ENCODE peak calls at places on chromosomes 11 and 22, in nine cellular contexts. S is suprapubic skin, C is AG09309, E is WTC11, V is foreskin fibroblast, B is astrocyte of the spinal cord, O is RWPE1, H is left ventricle myocardium inferior, M is choroid plexus epithelial cell. F is an unnamed sample.

GRCh38 chr22:36815558-36816337 is 1.1 kb downstream of the PVALB start:
- DNase-seq in S (no peak), C (no peak), E (no peak), V (no peak), B (no peak), O (no peak), H (no peak), M (no peak), F (no peak)

GRCh38 chr22:38503021-38503420 is 3.1 kb downstream of the DDX17 start:
- DNase-seq in S (no peak), C (no peak), E (no peak), V (no peak), B (no peak), O (no peak), H (no peak), M (no peak), F (no peak)

GRCh38 chr11:73323464-73323863 is 15.4 kb downstream of the ARHGEF17 start:
- DNase-seq in S (peak), C (no peak), E (peak), V (peak), B (peak), O (no peak), H (peak), M (peak), F (no peak)

GRCh38 chr11:22625448-22626287 is at the start of gene FANCF:
- DNase-seq in S (peak), C (peak), E (peak), V (peak), B (peak), O (peak), H (peak), M (peak), F (peak)

GRCh38 chr22:36658900-36659299 is 44.7 kb downstream of the CACNG2 start:
- DNase-seq in S (no peak), C (no peak), E (no peak), V (no peak), B (peak), O (no peak), H (no peak), M (no peak), F (no peak)

GRCh38 chr11:119615003-119615878 is 113.8 kb downstream of the NECTIN1 start:
- DNase-seq in S (no peak), C (peak), E (no peak), V (peak), B (peak), O (peak), H (no peak), M (peak), F (no peak)

GRCh38 chr22:27377901-27378300 is 423.7 kb downstream of the MN1 start:
- DNase-seq in S (no peak), C (no peak), E (no peak), V (no peak), B (no peak), O (no peak), H (no peak), M (peak), F (no peak)

GRCh38 chr11:14904745-14905103 is 12.7 kb upstream of the CYP2R1 start:
- DNase-seq in S (peak), C (no peak), E (peak), V (peak), B (peak), O (no peak), H (peak), M (peak), F (peak)

GRCh38 chr22:29704528-29705285 is 15.1 kb upstream of the CABP7 start:
- DNase-seq in S (no peak), C (no peak), E (no peak), V (peak), B (peak), O (no peak), H (no peak), M (peak), F (no peak)

GRCh38 chr11:115930886-115931537 is 426.8 kb upstream of the CADM1 start:
- DNase-seq in S (no peak), C (no peak), E (no peak), V (no peak), B (no peak), O (no peak), H (no peak), M (no peak), F (no peak)

GRCh38 chr11:77088236-77089003 is 14.2 kb upstream of the OMP start:
- DNase-seq in S (peak), C (no peak), E (no peak), V (no peak), B (no peak), O (no peak), H (peak), M (no peak), F (no peak)

GRCh38 chr11:12109591-12110196 is 696 bp upstream of the MICAL2 start:
- DNase-seq in S (no peak), C (no peak), E (no peak), V (no peak), B (no peak), O (no peak), H (no peak), M (no peak), F (no peak)

GRCh38 chr11:9219115-9219514 is 46.0 kb downstream of the DENND5A start:
- DNase-seq in S (no peak), C (peak), E (no peak), V (peak), B (no peak), O (no peak), H (no peak), M (peak), F (no peak)

GRCh38 chr11:96942855-96943254 is 553.0 kb downstream of the JRKL start:
- DNase-seq in S (no peak), C (no peak), E (peak), V (no peak), B (no peak), O (no peak), H (no peak), M (no peak), F (no peak)

GRCh38 chr11:92259861-92260260 is 35.2 kb downstream of the FAT3 start:
- DNase-seq in S (no peak), C (no peak), E (no peak), V (no peak), B (no peak), O (no peak), H (no peak), M (no peak), F (no peak)

GRCh38 chr11:31802609-31802989 is 8.5 kb downstream of the PAX6 start:
- DNase-seq in S (no peak), C (no peak), E (peak), V (no peak), B (no peak), O (no peak), H (no peak), M (no peak), F (no peak)

GRCh38 chr22:20653012-20653794 is 120.7 kb upstream of the SERPIND1 start:
- DNase-seq in S (peak), C (no peak), E (no peak), V (no peak), B (no peak), O (no peak), H (no peak), M (no peak), F (no peak)

GRCh38 chr11:120335596-120335927 is 651 bp upstream of the ARHGEF12 start:
- DNase-seq in S (no peak), C (no peak), E (peak), V (no peak), B (no peak), O (peak), H (no peak), M (peak), F (no peak)

GRCh38 chr11:16191852-16192240 is 164.5 kb downstream of the SOX6 start:
- DNase-seq in S (no peak), C (no peak), E (no peak), V (no peak), B (no peak), O (no peak), H (no peak), M (no peak), F (no peak)

GRCh38 chr22:38355275-38355674 is 38.0 kb upstream of the CSNK1E start:
- DNase-seq in S (no peak), C (no peak), E (no peak), V (no peak), B (no peak), O (no peak), H (no peak), M (no peak), F (no peak)

GRCh38 chr11:1568451-1568911 is 3.6 kb downstream of the DUSP8 start:
- DNase-seq in S (no peak), C (no peak), E (peak), V (no peak), B (no peak), O (no peak), H (no peak), M (no peak), F (no peak)

GRCh38 chr22:50260801-50261614 is 475 bp downstream of the MAPK12 start:
- DNase-seq in S (no peak), C (no peak), E (peak), V (peak), B (peak), O (no peak), H (no peak), M (peak), F (no peak)

GRCh38 chr11:2582958-2583604 is 116.7 kb downstream of the KCNQ1OT1 start:
- DNase-seq in S (peak), C (no peak), E (peak), V (no peak), B (no peak), O (no peak), H (peak), M (peak), F (peak)

GRCh38 chr22:46612904-46613605 is 7.1 kb upstream of the GRAMD4 start:
- DNase-seq in S (no peak), C (no peak), E (no peak), V (peak), B (no peak), O (no peak), H (peak), M (no peak), F (no peak)

GRCh38 chr22:40838486-40838885 is 18.0 kb downstream of the ST13 start:
- DNase-seq in S (no peak), C (no peak), E (no peak), V (no peak), B (no peak), O (no peak), H (no peak), M (no peak), F (no peak)

GRCh38 chr22:50308597-50308935 is 1.1 kb upstream of the PLXNB2 start:
- DNase-seq in S (no peak), C (no peak), E (no peak), V (peak), B (no peak), O (no peak), H (peak), M (no peak), F (no peak)

GRCh38 chr22:42670921-42671709 is 21.9 kb upstream of the CYB5R3 start:
- DNase-seq in S (no peak), C (no peak), E (no peak), V (no peak), B (no peak), O (no peak), H (no peak), M (peak), F (no peak)

GRCh38 chr11:77046060-77046501 is 11.9 kb downstream of the B3GNT6 start:
- DNase-seq in S (peak), C (no peak), E (peak), V (peak), B (no peak), O (peak), H (no peak), M (peak), F (no peak)

GRCh38 chr11:23278121-23278520 is 417.8 kb upstream of the CCDC179 start:
- DNase-seq in S (no peak), C (peak), E (no peak), V (peak), B (peak), O (peak), H (no peak), M (peak), F (no peak)

GRCh38 chr11:110856993-110857812 is 145.0 kb upstream of the ARHGAP20 start:
- DNase-seq in S (no peak), C (no peak), E (no peak), V (peak), B (peak), O (no peak), H (no peak), M (peak), F (no peak)

GRCh38 chr11:94740975-94741707 is 27.0 kb upstream of the AMOTL1 start:
- DNase-seq in S (no peak), C (peak), E (peak), V (peak), B (peak), O (peak), H (no peak), M (peak), F (no peak)

GRCh38 chr11:47538741-47539575 is 14.0 kb downstream of the CELF1 start:
- DNase-seq in S (no peak), C (no peak), E (no peak), V (no peak), B (no peak), O (no peak), H (no peak), M (no peak), F (no peak)

GRCh38 chr11:47541070-47541469 is 11.9 kb downstream of the CELF1 start:
- DNase-seq in S (no peak), C (no peak), E (no peak), V (peak), B (no peak), O (no peak), H (no peak), M (no peak), F (no peak)

GRCh38 chr11:47536925-47537324 is 16.0 kb downstream of the CELF1 start:
- DNase-seq in S (no peak), C (no peak), E (no peak), V (no peak), B (no peak), O (no peak), H (no peak), M (no peak), F (no peak)

GRCh38 chr11:47534707-47535251 is 18.2 kb downstream of the CELF1 start:
- DNase-seq in S (no peak), C (no peak), E (no peak), V (no peak), B (no peak), O (no peak), H (no peak), M (no peak), F (no peak)

GRCh38 chr11:47539681-47540039 is 13.3 kb downstream of the CELF1 start:
- DNase-seq in S (no peak), C (no peak), E (no peak), V (no peak), B (no peak), O (peak), H (no peak), M (no peak), F (no peak)
- TF ChIP-seq CTCF in S (no peak), C (no peak), E (no peak), V (no peak), B (no peak), O (no peak), H (no peak), M (no peak), F (no peak)

DNA sequence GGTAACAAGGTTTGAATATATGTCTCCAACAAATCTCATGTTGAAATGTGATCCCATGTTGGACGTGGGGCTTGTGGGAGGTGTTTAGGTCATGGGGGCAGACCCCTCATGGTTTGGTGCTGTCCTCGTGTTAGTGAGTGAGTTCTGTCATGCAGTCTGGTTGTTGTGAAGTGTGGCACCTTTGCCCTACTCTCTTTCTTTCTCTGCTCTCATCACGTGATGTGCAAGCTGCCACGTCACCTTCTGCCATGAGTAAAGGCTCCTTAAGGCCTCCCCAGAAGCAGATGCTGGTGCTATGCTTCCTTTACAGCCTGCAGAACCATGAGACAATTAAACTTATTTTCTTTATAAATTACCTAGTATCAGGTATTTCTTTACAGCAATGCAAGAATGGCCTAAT is 218.3 kb downstream of the NXPE2 start:
- DNase-seq in S (no peak), C (no peak), E (no peak), V (no peak), B (no peak), O (no peak), H (no peak), M (no peak), F (no peak)
- TF ChIP-seq CTCF in S (no peak), C (no peak), E (no peak), V (no peak), B (no peak), O (no peak), H (no peak), M (no peak), F (no peak)

GRCh38 chr11:64122411-64123101 is 43.4 kb downstream of the MACROD1 start:
- DNase-seq in S (no peak), C (no peak), E (no peak), V (no peak), B (no peak), O (no peak), H (no peak), M (no peak), F (no peak)

GRCh38 chr11:64123679-64124078 is 42.2 kb downstream of the MACROD1 start:
- DNase-seq in S (no peak), C (no peak), E (no peak), V (no peak), B (no peak), O (no peak), H (no peak), M (no peak), F (no peak)

GRCh38 chr11:64125676-64126075 is 40.2 kb downstream of the MACROD1 start:
- DNase-seq in S (no peak), C (no peak), E (no peak), V (no peak), B (no peak), O (no peak), H (no peak), M (no peak), F (no peak)

GRCh38 chr11:64123102-64123434 is 42.8 kb downstream of the MACROD1 start:
- DNase-seq in S (no peak), C (no peak), E (no peak), V (no peak), B (no peak), O (no peak), H (peak), M (no peak), F (no peak)

DNA sequence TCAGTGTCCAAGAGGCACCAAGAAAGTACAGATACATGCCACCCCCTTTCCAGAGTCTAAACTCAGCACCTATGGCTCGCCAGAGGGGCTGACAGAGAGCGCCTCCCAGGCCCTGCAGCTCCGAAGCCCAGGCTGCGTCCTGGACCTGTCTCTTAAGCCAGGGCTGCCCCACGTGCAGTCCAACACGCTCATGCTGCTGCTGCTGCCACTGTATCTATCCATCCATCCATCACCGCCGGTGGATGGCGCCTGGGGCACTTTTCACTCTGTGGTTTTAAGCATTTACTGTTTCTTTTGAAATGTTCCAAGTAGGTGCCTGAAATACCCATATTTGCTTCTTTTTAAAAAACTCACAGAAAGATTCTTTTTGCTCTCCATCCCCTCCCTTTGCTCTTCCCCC is 41.8 kb downstream of the MACROD1 start:
- DNase-seq in S (no peak), C (no peak), E (no peak), V (peak), B (no peak), O (peak), H (no peak), M (no peak), F (no peak)
- TF ChIP-seq CTCF in S (no peak), C (no peak), E (no peak), V (no peak), B (no peak), O (no peak), H (no peak), M (no peak), F (no peak)

DNA sequence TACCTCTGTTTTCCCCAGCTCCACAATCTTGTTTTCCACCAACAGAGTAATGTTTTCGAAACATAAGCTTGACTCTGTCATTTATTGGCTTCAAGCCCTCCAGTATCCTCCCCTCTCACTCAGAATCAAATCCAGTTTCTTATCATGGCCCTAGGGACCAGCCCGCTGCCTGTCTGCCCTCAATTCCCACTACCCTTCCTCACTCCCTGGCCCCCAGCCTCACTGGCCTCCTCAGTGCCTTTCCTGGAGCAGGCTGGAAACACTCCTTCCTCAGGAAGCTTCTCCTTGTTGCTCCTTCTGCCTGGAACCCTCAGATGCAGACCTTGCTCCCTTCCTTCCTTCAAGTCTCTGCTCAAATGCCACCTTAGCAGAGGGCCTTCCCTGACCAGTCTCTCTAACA is 3.9 kb downstream of the POLD4 start:
- DNase-seq in S (no peak), C (no peak), E (no peak), V (no peak), B (no peak), O (no peak), H (no peak), M (no peak), F (no peak)
- TF ChIP-seq CTCF in S (no peak), C (no peak), E (no peak), V (no peak), B (no peak), O (no peak), H (no peak), M (no peak), F (no peak)

GRCh38 chr11:62120466-62120865 is 3.3 kb upstream of the INCENP start:
- DNase-seq in S (no peak), C (no peak), E (no peak), V (no peak), B (no peak), O (no peak), H (no peak), M (no peak), F (no peak)

GRCh38 chr11:62122076-62122475 is 1.7 kb upstream of the INCENP start:
- DNase-seq in S (no peak), C (no peak), E (peak), V (peak), B (no peak), O (no peak), H (no peak), M (no peak), F (no peak)

GRCh38 chr11:62120001-62120400 is 3.8 kb upstream of the INCENP start:
- DNase-seq in S (no peak), C (no peak), E (no peak), V (no peak), B (no peak), O (no peak), H (no peak), M (no peak), F (no peak)

GRCh38 chr11:62119569-62119968 is 4.2 kb upstream of the INCENP start:
- DNase-seq in S (no peak), C (no peak), E (no peak), V (no peak), B (no peak), O (no peak), H (no peak), M (no peak), F (no peak)

GRCh38 chr11:62116458-62116857 is 7.4 kb upstream of the INCENP start:
- DNase-seq in S (no peak), C (no peak), E (no peak), V (no peak), B (no peak), O (no peak), H (no peak), M (no peak), F (no peak)
- TF ChIP-seq CTCF in S (no peak), C (no peak), E (no peak), V (no peak), B (peak), O (no peak), H (no peak), M (no peak), F (no peak)

F was measured in activated B cell treated with CpG ODN at 0.5 μM for 24 hours.